ENCODE peak calls at places on chromosome 3, in ten cellular contexts. C is endodermal cell, R is HCT116, T is thyroid gland, J is astrocyte, H is lower lobe of right lung, L is tibial artery, Q is left lung, V is esophagus squamous epithelium, U is fibroblast of lung. W is an unnamed sample.

GRCh38 chr3:190192807-190193206 is 72.1 kb upstream of the P3H2 start:
- DNase-seq in C (no peak), R (no peak), T (no peak), J (no peak), H (no peak), L (no peak), Q (no peak), V (no peak), U (no peak), W (no peak)

GRCh38 chr3:134677196-134677986 is 26.6 kb upstream of the KY start:
- DNase-seq in C (peak), R (peak), T (peak), J (no peak), H (peak), L (no peak), Q (no peak), V (no peak), U (no peak), W (no peak)

GRCh38 chr3:44942202-44942921 is 33.6 kb downstream of the ZDHHC3 start:
- DNase-seq in C (no peak), R (peak), T (no peak), J (peak), H (no peak), L (no peak), Q (no peak), V (no peak), U (peak), W (no peak)

GRCh38 chr3:112560330-112560729 is 1.4 kb downstream of the ATG3 start:
- DNase-seq in C (no peak), R (no peak), T (no peak), J (no peak), H (no peak), L (no peak), Q (no peak), V (no peak), U (peak), W (no peak)

GRCh38 chr3:13019243-13019701 is 54.0 kb downstream of the IQSEC1 start:
- DNase-seq in C (peak), R (no peak), T (peak), J (peak), H (peak), L (peak), Q (peak), V (no peak), U (peak), W (no peak)

GRCh38 chr3:8254489-8254888 is 247.1 kb upstream of the LMCD1 start:
- DNase-seq in C (no peak), R (no peak), T (no peak), J (no peak), H (no peak), L (no peak), Q (no peak), V (no peak), U (no peak), W (no peak)

GRCh38 chr3:194754091-194754490 is 68.4 kb downstream of the FAM43A start:
- DNase-seq in C (no peak), R (no peak), T (no peak), J (no peak), H (no peak), L (no peak), Q (no peak), V (no peak), U (no peak), W (no peak)

GRCh38 chr3:185630182-185630622 is 44.1 kb downstream of the SENP2 start:
- DNase-seq in C (no peak), R (no peak), T (peak), J (peak), H (peak), L (no peak), Q (peak), V (no peak), U (peak), W (no peak)

GRCh38 chr3:128736598-128736997 is 10.6 kb downstream of the RAB7A start:
- DNase-seq in C (no peak), R (no peak), T (no peak), J (peak), H (no peak), L (no peak), Q (no peak), V (no peak), U (peak), W (no peak)

GRCh38 chr3:64303401-64303800 is 78.1 kb upstream of the PRICKLE2 start:
- DNase-seq in C (no peak), R (no peak), T (no peak), J (no peak), H (no peak), L (no peak), Q (no peak), V (no peak), U (no peak), W (no peak)

GRCh38 chr3:177574232-177574856 is 377.1 kb upstream of the TBL1XR1 start:
- DNase-seq in C (peak), R (no peak), T (no peak), J (peak), H (peak), L (no peak), Q (peak), V (no peak), U (peak), W (peak)

GRCh38 chr3:112302061-112302830 is 8.2 kb upstream of the SLC9C1 start:
- DNase-seq in C (peak), R (no peak), T (no peak), J (no peak), H (no peak), L (no peak), Q (no peak), V (no peak), U (peak), W (no peak)

GRCh38 chr3:69012111-69012835 is 1.2 kb downstream of the EOGT start:
- DNase-seq in C (peak), R (no peak), T (peak), J (peak), H (peak), L (peak), Q (no peak), V (no peak), U (peak), W (no peak)

GRCh38 chr3:120765830-120766511 is 23.4 kb downstream of the GTF2E1 start:
- DNase-seq in C (no peak), R (no peak), T (no peak), J (no peak), H (no peak), L (no peak), Q (no peak), V (no peak), U (no peak), W (no peak)

GRCh38 chr3:184874709-184875644 is 63.0 kb downstream of the VPS8 start:
- DNase-seq in C (peak), R (peak), T (no peak), J (peak), H (no peak), L (no peak), Q (no peak), V (no peak), U (peak), W (no peak)

GRCh38 chr3:28053759-28054158 is 187.7 kb upstream of the CMC1 start:
- DNase-seq in C (no peak), R (peak), T (no peak), J (peak), H (no peak), L (no peak), Q (no peak), V (no peak), U (peak), W (no peak)

GRCh38 chr3:107710851-107711250 is 188.1 kb downstream of the BBX start:
- DNase-seq in C (peak), R (peak), T (peak), J (peak), H (peak), L (no peak), Q (peak), V (no peak), U (peak), W (no peak)

GRCh38 chr3:152328841-152329240 is 60.1 kb downstream of the MBNL1 start:
- DNase-seq in C (no peak), R (peak), T (no peak), J (peak), H (no peak), L (no peak), Q (no peak), V (no peak), U (peak), W (no peak)

GRCh38 chr3:63937661-63938651 is 25.8 kb upstream of the SCAANT1 start:
- DNase-seq in C (no peak), R (no peak), T (peak), J (no peak), H (peak), L (no peak), Q (peak), V (no peak), U (no peak), W (no peak)

GRCh38 chr3:11637901-11638668 is 5.6 kb downstream of the VGLL4 start:
- DNase-seq in C (no peak), R (no peak), T (no peak), J (no peak), H (no peak), L (no peak), Q (no peak), V (no peak), U (peak), W (no peak)

GRCh38 chr3:120227710-120228347 is 57.2 kb downstream of the GPR156 start:
- DNase-seq in C (peak), R (no peak), T (no peak), J (no peak), H (no peak), L (no peak), Q (no peak), V (no peak), U (no peak), W (no peak)

GRCh38 chr3:193029800-193030199 is 112.1 kb upstream of the MB21D2 start:
- DNase-seq in C (no peak), R (no peak), T (no peak), J (peak), H (no peak), L (no peak), Q (no peak), V (no peak), U (no peak), W (no peak)

GRCh38 chr3:108159865-108160264 is 62.4 kb downstream of the IFT57 start:
- DNase-seq in C (no peak), R (no peak), T (no peak), J (peak), H (no peak), L (no peak), Q (no peak), V (no peak), U (peak), W (no peak)

GRCh38 chr3:13479332-13479581 is 849 bp upstream of the HDAC11 start:
- DNase-seq in C (no peak), R (no peak), T (peak), J (peak), H (peak), L (no peak), Q (peak), V (no peak), U (no peak), W (no peak)

GRCh38 chr3:142853270-142854163 is 35.4 kb downstream of the PCOLCE2 start:
- DNase-seq in C (no peak), R (peak), T (no peak), J (peak), H (no peak), L (no peak), Q (peak), V (no peak), U (no peak), W (peak)

GRCh38 chr3:193859195-193859594 is 266.2 kb downstream of the OPA1 start:
- DNase-seq in C (no peak), R (no peak), T (no peak), J (no peak), H (no peak), L (no peak), Q (no peak), V (no peak), U (no peak), W (no peak)

GRCh38 chr3:169846458-169847193 is 23.1 kb downstream of the LRRC31 start:
- DNase-seq in C (no peak), R (peak), T (no peak), J (peak), H (no peak), L (no peak), Q (no peak), V (no peak), U (peak), W (no peak)

GRCh38 chr3:86234516-86235254 is 756.3 kb downstream of the VGLL3 start:
- DNase-seq in C (no peak), R (no peak), T (no peak), J (no peak), H (no peak), L (no peak), Q (no peak), V (no peak), U (no peak), W (no peak)

GRCh38 chr3:117287602-117288001 is 578.0 kb downstream of the TUSC7 start:
- DNase-seq in C (no peak), R (no peak), T (no peak), J (no peak), H (no peak), L (no peak), Q (no peak), V (no peak), U (no peak), W (no peak)

GRCh38 chr3:56801597-56802410 is at the start of gene ARHGEF3:
- DNase-seq in C (peak), R (peak), T (peak), J (peak), H (peak), L (peak), Q (peak), V (no peak), U (peak), W (peak)

GRCh38 chr3:23199649-23200048 is 3.5 kb upstream of the UBE2E2 start:
- DNase-seq in C (peak), R (no peak), T (no peak), J (no peak), H (no peak), L (no peak), Q (no peak), V (no peak), U (no peak), W (no peak)

GRCh38 chr3:152175576-152175883 is 93.2 kb upstream of the MBNL1 start:
- DNase-seq in C (no peak), R (no peak), T (no peak), J (peak), H (no peak), L (no peak), Q (no peak), V (no peak), U (peak), W (no peak)

GRCh38 chr3:48915296-48915695 is 3.3 kb upstream of the ARIH2 start:
- DNase-seq in C (no peak), R (no peak), T (no peak), J (no peak), H (no peak), L (no peak), Q (no peak), V (no peak), U (peak), W (peak)

GRCh38 chr3:35707904-35708303 is 68.6 kb downstream of the ARPP21 start:
- DNase-seq in C (no peak), R (no peak), T (no peak), J (peak), H (no peak), L (no peak), Q (no peak), V (no peak), U (no peak), W (no peak)

GRCh38 chr3:72782521-72782920 is 65.7 kb downstream of the SHQ1 start:
- DNase-seq in C (no peak), R (no peak), T (no peak), J (no peak), H (no peak), L (no peak), Q (no peak), V (no peak), U (no peak), W (no peak)

GRCh38 chr3:111336511-111336910 is 205.5 kb upstream of the CD96 start:
- DNase-seq in C (no peak), R (no peak), T (no peak), J (peak), H (no peak), L (no peak), Q (no peak), V (no peak), U (no peak), W (no peak)

DNA sequence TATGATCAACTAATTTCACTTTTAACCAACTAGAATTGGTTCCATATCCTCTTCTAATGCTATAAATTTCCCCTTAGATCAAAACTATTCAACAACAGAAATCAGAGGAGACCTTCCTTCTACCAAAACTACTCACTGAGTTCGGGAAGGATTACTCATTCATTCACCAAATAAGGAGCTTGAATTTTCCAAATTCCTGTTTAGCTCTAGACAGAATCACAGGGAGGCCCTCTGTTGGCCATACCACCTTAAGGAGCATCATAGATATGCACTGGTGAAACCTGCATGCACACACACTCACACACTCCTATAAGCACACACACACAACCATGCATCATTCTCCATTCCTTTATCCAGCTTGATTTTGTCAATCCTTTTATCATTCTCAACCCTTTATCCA is 49.0 kb downstream of the SUCLG2 start:
- DNase-seq in C (no peak), R (no peak), T (no peak), J (peak), H (no peak), L (no peak), Q (no peak), V (no peak), U (peak), W (no peak)
- TF ChIP-seq CTCF in C (peak), R (no peak), T (no peak), J (peak), H (no peak), L (peak), Q (no peak), V (no peak), U (peak), W (no peak)

GRCh38 chr3:197125601-197126000 is 96.0 kb upstream of the MELTF start:
- DNase-seq in C (no peak), R (no peak), T (no peak), J (peak), H (no peak), L (no peak), Q (no peak), V (no peak), U (peak), W (no peak)

GRCh38 chr3:197122394-197122793 is 92.8 kb upstream of the MELTF start:
- DNase-seq in C (no peak), R (no peak), T (no peak), J (no peak), H (no peak), L (no peak), Q (no peak), V (no peak), U (no peak), W (no peak)

DNA sequence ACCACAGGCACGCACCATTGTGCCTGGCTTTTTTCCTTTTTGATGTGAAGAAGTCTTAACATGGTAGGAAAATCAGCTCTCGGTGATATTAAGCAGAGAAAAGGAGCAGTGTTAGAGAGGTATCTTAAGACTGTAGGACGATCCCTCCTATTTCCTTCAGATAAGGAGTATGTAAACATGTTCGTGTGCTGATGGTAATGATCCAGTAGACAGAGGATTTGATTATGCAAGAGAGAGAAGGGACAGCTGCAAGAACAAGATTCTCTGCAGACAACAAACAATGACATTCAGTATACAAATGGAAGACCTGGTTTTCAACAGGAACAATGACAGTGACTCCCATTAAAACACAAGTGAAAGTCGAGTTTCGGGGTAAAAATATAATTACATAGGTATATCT is 95.1 kb upstream of the MELTF start:
- DNase-seq in C (no peak), R (no peak), T (no peak), J (no peak), H (no peak), L (no peak), Q (no peak), V (no peak), U (peak), W (no peak)
- H3K27ac ChIP-seq in C (no peak), R (no peak), T (no peak), J (no peak), H (no peak), L (no peak), Q (no peak), V (no peak), U (no peak), W (no peak)

GRCh38 chr3:66606868-66607267 is 106.0 kb upstream of the LRIG1 start:
- DNase-seq in C (no peak), R (no peak), T (no peak), J (no peak), H (no peak), L (no peak), Q (no peak), V (no peak), U (no peak), W (no peak)
- TF ChIP-seq CTCF in C (no peak), R (no peak), T (no peak), J (no peak), H (no peak), L (no peak), Q (no peak), V (no peak), U (no peak), W (no peak)

GRCh38 chr3:141302364-141303141 is 65.8 kb upstream of the ZBTB38 start:
- DNase-seq in C (no peak), R (no peak), T (no peak), J (peak), H (no peak), L (peak), Q (no peak), V (no peak), U (peak), W (no peak)
- H3K27ac ChIP-seq in C (no peak), R (no peak), T (no peak), J (no peak), H (no peak), L (peak), Q (peak), V (no peak), U (no peak), W (no peak)

W was measured in right lobe of liver.